ENCODE peak calls at places on chromosome 20, in eight cellular contexts. One of them, this sample, is unnamed. For H3K27me3 and H3K4me1, the result is how much of the 10 kb centered on the place peaks cover.

GRCh38 chr20:38725959-38726848 is 1.9 kb downstream of the SLC32A1 start:
- DNase-seq in right atrium auricular region: no peak
- DNase-seq in CD8-positive, alpha-beta memory T cell: peak
- DNase-seq in fibroblast of lung: peak
- DNase-seq in SK-N-SH: peak
- DNase-seq in stomach: peak
- DNase-seq in lower lobe of right lung: no peak
- DNase-seq in tibial artery: no peak
- DNase-seq in this sample: no peak

GRCh38 chr20:33883164-33883563 is 72.0 kb downstream of the CHMP4B start:
- DNase-seq in lower lobe of right lung: no peak
- DNase-seq in fibroblast of lung: no peak
- DNase-seq in tibial artery: no peak
- DNase-seq in SK-N-SH: no peak
- DNase-seq in CD8-positive, alpha-beta memory T cell: no peak
- DNase-seq in right atrium auricular region: no peak
- DNase-seq in stomach: no peak
- DNase-seq in this sample: no peak

GRCh38 chr20:41242807-41243206 is 74.7 kb downstream of the ZHX3 start:
- DNase-seq in SK-N-SH: no peak
- DNase-seq in CD8-positive, alpha-beta memory T cell: no peak
- DNase-seq in tibial artery: no peak
- DNase-seq in lower lobe of right lung: no peak
- DNase-seq in stomach: no peak
- DNase-seq in fibroblast of lung: no peak
- DNase-seq in right atrium auricular region: no peak
- DNase-seq in this sample: no peak

GRCh38 chr20:46215913-46216707 is 92.2 kb downstream of the CDH22 start:
- DNase-seq in stomach: no peak
- DNase-seq in fibroblast of lung: peak
- DNase-seq in tibial artery: no peak
- DNase-seq in CD8-positive, alpha-beta memory T cell: no peak
- DNase-seq in lower lobe of right lung: no peak
- DNase-seq in SK-N-SH: peak
- DNase-seq in right atrium auricular region: peak
- DNase-seq in this sample: no peak

GRCh38 chr20:63698739-63699465 is 2.5 kb downstream of the TNFRSF6B start:
- DNase-seq in SK-N-SH: peak
- DNase-seq in fibroblast of lung: peak
- DNase-seq in right atrium auricular region: peak
- DNase-seq in CD8-positive, alpha-beta memory T cell: no peak
- DNase-seq in lower lobe of right lung: peak
- DNase-seq in stomach: no peak
- DNase-seq in tibial artery: peak
- DNase-seq in this sample: peak

GRCh38 chr20:33803921-33804337 is 7.2 kb upstream of the CHMP4B start:
- DNase-seq in SK-N-SH: no peak
- DNase-seq in stomach: no peak
- DNase-seq in lower lobe of right lung: no peak
- DNase-seq in CD8-positive, alpha-beta memory T cell: no peak
- DNase-seq in right atrium auricular region: no peak
- DNase-seq in fibroblast of lung: peak
- DNase-seq in tibial artery: no peak
- DNase-seq in this sample: no peak

GRCh38 chr20:32252189-32252588 is 25.3 kb upstream of the KIF3B start:
- DNase-seq in right atrium auricular region: no peak
- DNase-seq in SK-N-SH: no peak
- DNase-seq in CD8-positive, alpha-beta memory T cell: no peak
- DNase-seq in stomach: no peak
- DNase-seq in tibial artery: no peak
- DNase-seq in lower lobe of right lung: no peak
- DNase-seq in fibroblast of lung: no peak
- DNase-seq in this sample: no peak

GRCh38 chr20:36051318-36052116 is 83.1 kb downstream of the CNBD2 start:
- DNase-seq in SK-N-SH: no peak
- DNase-seq in fibroblast of lung: no peak
- DNase-seq in stomach: no peak
- DNase-seq in lower lobe of right lung: no peak
- DNase-seq in right atrium auricular region: no peak
- DNase-seq in CD8-positive, alpha-beta memory T cell: no peak
- DNase-seq in tibial artery: no peak
- DNase-seq in this sample: no peak

GRCh38 chr20:38249536-38250310 is 10.8 kb downstream of the KIAA1755 start:
- DNase-seq in stomach: no peak
- DNase-seq in lower lobe of right lung: no peak
- DNase-seq in right atrium auricular region: no peak
- DNase-seq in SK-N-SH: no peak
- DNase-seq in tibial artery: no peak
- DNase-seq in CD8-positive, alpha-beta memory T cell: no peak
- DNase-seq in fibroblast of lung: no peak
- DNase-seq in this sample: no peak

GRCh38 chr20:18524646-18525045 is 16.9 kb downstream of the SEC23B start:
- DNase-seq in CD8-positive, alpha-beta memory T cell: no peak
- DNase-seq in lower lobe of right lung: no peak
- DNase-seq in fibroblast of lung: peak
- DNase-seq in stomach: no peak
- DNase-seq in SK-N-SH: no peak
- DNase-seq in tibial artery: no peak
- DNase-seq in right atrium auricular region: no peak
- DNase-seq in this sample: no peak

GRCh38 chr20:47785321-47785899 is at the start of gene SULF2:
- DNase-seq in right atrium auricular region: no peak
- DNase-seq in CD8-positive, alpha-beta memory T cell: no peak
- DNase-seq in SK-N-SH: peak
- DNase-seq in fibroblast of lung: no peak
- DNase-seq in tibial artery: no peak
- DNase-seq in stomach: peak
- DNase-seq in lower lobe of right lung: no peak
- DNase-seq in this sample: no peak

DNA sequence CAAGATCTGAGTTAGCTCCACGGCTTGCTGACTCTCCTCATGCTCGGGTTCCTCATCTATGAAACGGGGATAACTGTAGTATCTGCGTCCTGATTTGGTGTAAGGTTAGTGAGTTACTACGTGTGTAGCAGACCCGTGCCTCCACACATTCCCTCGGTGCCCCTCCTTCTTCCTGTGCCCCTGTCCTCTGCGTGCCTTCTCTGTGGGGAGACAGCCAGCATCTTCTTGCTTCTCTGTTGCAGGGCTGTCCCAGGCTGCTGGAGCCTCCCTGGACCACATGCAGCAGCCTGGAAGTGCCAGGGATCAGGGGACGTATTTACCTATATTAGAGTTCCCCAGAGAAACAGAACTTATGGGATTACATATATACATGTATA is 128.6 kb upstream of the PRND start:
- DNase-seq in stomach: no peak
- DNase-seq in tibial artery: no peak
- DNase-seq in lower lobe of right lung: no peak
- DNase-seq in right atrium auricular region: no peak
- DNase-seq in SK-N-SH: no peak
- DNase-seq in fibroblast of lung: no peak
- DNase-seq in CD8-positive, alpha-beta memory T cell: no peak
- DNase-seq in this sample: no peak
- H3K4me3 ChIP-seq in stomach: peak
- H3K4me3 ChIP-seq in tibial artery: no peak
- H3K4me3 ChIP-seq in lower lobe of right lung: no peak
- H3K4me3 ChIP-seq in right atrium auricular region: no peak
- H3K4me3 ChIP-seq in SK-N-SH: no peak
- H3K4me3 ChIP-seq in fibroblast of lung: no peak
- H3K4me3 ChIP-seq in CD8-positive, alpha-beta memory T cell: no peak
- H3K4me3 ChIP-seq in this sample: no peak

GRCh38 chr20:20549699-20550098 is 162.7 kb downstream of the RALGAPA2 start:
- DNase-seq in SK-N-SH: no peak
- DNase-seq in tibial artery: no peak
- DNase-seq in fibroblast of lung: peak
- DNase-seq in right atrium auricular region: no peak
- DNase-seq in stomach: no peak
- DNase-seq in CD8-positive, alpha-beta memory T cell: no peak
- DNase-seq in lower lobe of right lung: no peak
- DNase-seq in this sample: no peak

GRCh38 chr20:20553534-20553933 is 158.9 kb downstream of the RALGAPA2 start:
- DNase-seq in tibial artery: no peak
- DNase-seq in fibroblast of lung: no peak
- DNase-seq in SK-N-SH: no peak
- DNase-seq in stomach: no peak
- DNase-seq in right atrium auricular region: no peak
- DNase-seq in CD8-positive, alpha-beta memory T cell: no peak
- DNase-seq in lower lobe of right lung: no peak
- DNase-seq in this sample: no peak

GRCh38 chr20:20549267-20549612 is 163.2 kb downstream of the RALGAPA2 start:
- DNase-seq in tibial artery: no peak
- DNase-seq in SK-N-SH: no peak
- DNase-seq in fibroblast of lung: no peak
- DNase-seq in CD8-positive, alpha-beta memory T cell: no peak
- DNase-seq in lower lobe of right lung: no peak
- DNase-seq in right atrium auricular region: no peak
- DNase-seq in stomach: peak
- DNase-seq in this sample: no peak

GRCh38 chr20:20552076-20552475 is 160.4 kb downstream of the RALGAPA2 start:
- DNase-seq in lower lobe of right lung: no peak
- DNase-seq in stomach: no peak
- DNase-seq in right atrium auricular region: no peak
- DNase-seq in fibroblast of lung: no peak
- DNase-seq in CD8-positive, alpha-beta memory T cell: no peak
- DNase-seq in tibial artery: no peak
- DNase-seq in SK-N-SH: no peak
- DNase-seq in this sample: no peak

DNA sequence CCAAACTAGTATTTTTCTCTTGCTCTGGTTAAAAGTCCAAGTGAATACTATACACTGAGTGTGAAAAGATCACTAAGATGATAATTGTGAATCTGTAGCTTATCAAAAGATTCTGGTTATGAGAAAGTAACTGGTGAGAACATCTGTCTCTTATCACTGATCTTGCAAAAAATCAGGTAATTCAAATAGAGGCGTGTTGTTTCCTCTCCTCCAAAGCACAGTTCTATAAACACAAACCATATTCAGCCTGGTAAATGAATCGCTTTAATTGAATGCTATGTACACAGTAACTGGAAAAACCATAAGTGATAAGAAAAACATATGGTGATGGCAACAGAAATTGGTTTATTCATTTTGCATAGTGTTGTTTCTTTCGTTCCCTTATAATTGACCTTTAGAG is 161.0 kb downstream of the RALGAPA2 start:
- DNase-seq in stomach: no peak
- DNase-seq in SK-N-SH: peak
- DNase-seq in CD8-positive, alpha-beta memory T cell: no peak
- DNase-seq in right atrium auricular region: no peak
- DNase-seq in lower lobe of right lung: no peak
- DNase-seq in tibial artery: no peak
- DNase-seq in fibroblast of lung: no peak
- DNase-seq in this sample: no peak
- H3K27me3 ChIP-seq in stomach: under half
- H3K27me3 ChIP-seq in SK-N-SH: under half
- H3K27me3 ChIP-seq in CD8-positive, alpha-beta memory T cell: under half
- H3K27me3 ChIP-seq in right atrium auricular region: under half
- H3K27me3 ChIP-seq in lower lobe of right lung: under half
- H3K27me3 ChIP-seq in tibial artery: under half
- H3K27me3 ChIP-seq in fibroblast of lung: under half
- H3K27me3 ChIP-seq in this sample: under half

GRCh38 chr20:44186674-44187053 is 324 bp downstream of the JPH2 start:
- DNase-seq in stomach: no peak
- DNase-seq in CD8-positive, alpha-beta memory T cell: no peak
- DNase-seq in right atrium auricular region: no peak
- DNase-seq in SK-N-SH: peak
- DNase-seq in tibial artery: no peak
- DNase-seq in fibroblast of lung: no peak
- DNase-seq in lower lobe of right lung: no peak
- DNase-seq in this sample: no peak
- H3K4me1 ChIP-seq in stomach: under half
- H3K4me1 ChIP-seq in CD8-positive, alpha-beta memory T cell: under half
- H3K4me1 ChIP-seq in right atrium auricular region: half or more
- H3K4me1 ChIP-seq in SK-N-SH: under half
- H3K4me1 ChIP-seq in tibial artery: under half
- H3K4me1 ChIP-seq in fibroblast of lung: under half
- H3K4me1 ChIP-seq in lower lobe of right lung: under half
- H3K4me1 ChIP-seq in this sample: under half

GRCh38 chr20:49824206-49824605 is 11.6 kb downstream of the SLC9A8 start:
- DNase-seq in fibroblast of lung: no peak
- DNase-seq in tibial artery: no peak
- DNase-seq in CD8-positive, alpha-beta memory T cell: no peak
- DNase-seq in right atrium auricular region: no peak
- DNase-seq in SK-N-SH: no peak
- DNase-seq in stomach: no peak
- DNase-seq in lower lobe of right lung: no peak
- DNase-seq in this sample: no peak
- H3K4me3 ChIP-seq in fibroblast of lung: no peak
- H3K4me3 ChIP-seq in tibial artery: no peak
- H3K4me3 ChIP-seq in CD8-positive, alpha-beta memory T cell: no peak
- H3K4me3 ChIP-seq in right atrium auricular region: no peak
- H3K4me3 ChIP-seq in SK-N-SH: no peak
- H3K4me3 ChIP-seq in stomach: no peak
- H3K4me3 ChIP-seq in lower lobe of right lung: no peak
- H3K4me3 ChIP-seq in this sample: no peak

GRCh38 chr20:60113024-60113724 is 155.0 kb downstream of the CDH26 start:
- DNase-seq in SK-N-SH: no peak
- DNase-seq in lower lobe of right lung: peak
- DNase-seq in right atrium auricular region: no peak
- DNase-seq in CD8-positive, alpha-beta memory T cell: no peak
- DNase-seq in fibroblast of lung: no peak
- DNase-seq in stomach: no peak
- DNase-seq in tibial artery: no peak
- DNase-seq in this sample: no peak
- H3K27me3 ChIP-seq in SK-N-SH: under half
- H3K27me3 ChIP-seq in lower lobe of right lung: under half
- H3K27me3 ChIP-seq in right atrium auricular region: under half
- H3K27me3 ChIP-seq in CD8-positive, alpha-beta memory T cell: under half
- H3K27me3 ChIP-seq in fibroblast of lung: under half
- H3K27me3 ChIP-seq in stomach: under half
- H3K27me3 ChIP-seq in tibial artery: under half
- H3K27me3 ChIP-seq in this sample: under half

GRCh38 chr20:44521484-44522481 is at the start of gene SERINC3:
- DNase-seq in right atrium auricular region: peak
- DNase-seq in SK-N-SH: peak
- DNase-seq in fibroblast of lung: peak
- DNase-seq in tibial artery: peak
- DNase-seq in CD8-positive, alpha-beta memory T cell: peak
- DNase-seq in lower lobe of right lung: peak
- DNase-seq in stomach: peak
- DNase-seq in this sample: peak

GRCh38 chr20:44517454-44517853 is 4.4 kb downstream of the SERINC3 start:
- DNase-seq in SK-N-SH: no peak
- DNase-seq in CD8-positive, alpha-beta memory T cell: no peak
- DNase-seq in tibial artery: no peak
- DNase-seq in right atrium auricular region: no peak
- DNase-seq in fibroblast of lung: no peak
- DNase-seq in stomach: no peak
- DNase-seq in lower lobe of right lung: no peak
- DNase-seq in this sample: no peak

GRCh38 chr20:44513871-44514270 is 8.0 kb downstream of the SERINC3 start:
- DNase-seq in CD8-positive, alpha-beta memory T cell: no peak
- DNase-seq in SK-N-SH: no peak
- DNase-seq in lower lobe of right lung: no peak
- DNase-seq in tibial artery: no peak
- DNase-seq in fibroblast of lung: no peak
- DNase-seq in right atrium auricular region: no peak
- DNase-seq in stomach: no peak
- DNase-seq in this sample: no peak

GRCh38 chr20:44516491-44516890 is 5.4 kb downstream of the SERINC3 start:
- DNase-seq in SK-N-SH: no peak
- DNase-seq in fibroblast of lung: no peak
- DNase-seq in lower lobe of right lung: no peak
- DNase-seq in tibial artery: peak
- DNase-seq in stomach: no peak
- DNase-seq in CD8-positive, alpha-beta memory T cell: no peak
- DNase-seq in right atrium auricular region: peak
- DNase-seq in this sample: no peak
- H3K4me1 ChIP-seq in SK-N-SH: under half
- H3K4me1 ChIP-seq in fibroblast of lung: under half
- H3K4me1 ChIP-seq in lower lobe of right lung: half or more
- H3K4me1 ChIP-seq in tibial artery: under half
- H3K4me1 ChIP-seq in stomach: under half
- H3K4me1 ChIP-seq in CD8-positive, alpha-beta memory T cell: half or more
- H3K4me1 ChIP-seq in right atrium auricular region: half or more
- H3K4me1 ChIP-seq in this sample: half or more